ENCODE peak calls at places on chromosome 4, in six cellular contexts. One of them, this sample, is unnamed.

GRCh38 chr4:176587920-176588319 is 204.8 kb downstream of the VEGFC start:
- DNase-seq in AG09309: peak
- DNase-seq in activated T-helper 1 cell treated with anti-CD3 and anti-CD28 coated beads, Interleukin-12 subunit alpha, Interleukin-12 subunit beta, Interleukin-2, Interleukin-4 antibody, amounts not matched to agents 30 ng/mL and 10 ng/mL and 1 ng/mL, durations not matched to agents 14 hours and 24 hours and 36 hours: no peak
- DNase-seq in HFF-Myc: no peak
- DNase-seq in adrenal gland: peak
- DNase-seq in cardiac fibroblast: peak
- DNase-seq in this sample: peak

GRCh38 chr4:138901177-138901576 is 114.4 kb upstream of the NOCT start:
- DNase-seq in adrenal gland: no peak
- DNase-seq in cardiac fibroblast: no peak
- DNase-seq in HFF-Myc: no peak
- DNase-seq in activated T-helper 1 cell treated with anti-CD3 and anti-CD28 coated beads, Interleukin-12 subunit alpha, Interleukin-12 subunit beta, Interleukin-2, Interleukin-4 antibody, amounts not matched to agents 30 ng/mL and 10 ng/mL and 1 ng/mL, durations not matched to agents 14 hours and 24 hours and 36 hours: no peak
- DNase-seq in AG09309: no peak
- DNase-seq in this sample: no peak

GRCh38 chr4:8737601-8738279 is 133.9 kb downstream of the HMX1 start:
- DNase-seq in adrenal gland: no peak
- DNase-seq in AG09309: no peak
- DNase-seq in HFF-Myc: no peak
- DNase-seq in cardiac fibroblast: no peak
- DNase-seq in activated T-helper 1 cell treated with anti-CD3 and anti-CD28 coated beads, Interleukin-12 subunit alpha, Interleukin-12 subunit beta, Interleukin-2, Interleukin-4 antibody, amounts not matched to agents 30 ng/mL and 10 ng/mL and 1 ng/mL, durations not matched to agents 14 hours and 24 hours and 36 hours: no peak
- DNase-seq in this sample: no peak

GRCh38 chr4:1583051-1583785 is 100.9 kb downstream of the FAM53A start:
- DNase-seq in cardiac fibroblast: no peak
- DNase-seq in adrenal gland: no peak
- DNase-seq in AG09309: no peak
- DNase-seq in activated T-helper 1 cell treated with anti-CD3 and anti-CD28 coated beads, Interleukin-12 subunit alpha, Interleukin-12 subunit beta, Interleukin-2, Interleukin-4 antibody, amounts not matched to agents 30 ng/mL and 10 ng/mL and 1 ng/mL, durations not matched to agents 14 hours and 24 hours and 36 hours: no peak
- DNase-seq in HFF-Myc: no peak
- DNase-seq in this sample: no peak

GRCh38 chr4:95362906-95363578 is 185.7 kb downstream of the UNC5C start:
- DNase-seq in adrenal gland: no peak
- DNase-seq in AG09309: no peak
- DNase-seq in cardiac fibroblast: peak
- DNase-seq in HFF-Myc: peak
- DNase-seq in activated T-helper 1 cell treated with anti-CD3 and anti-CD28 coated beads, Interleukin-12 subunit alpha, Interleukin-12 subunit beta, Interleukin-2, Interleukin-4 antibody, amounts not matched to agents 30 ng/mL and 10 ng/mL and 1 ng/mL, durations not matched to agents 14 hours and 24 hours and 36 hours: no peak
- DNase-seq in this sample: no peak

GRCh38 chr4:148054275-148054674 is 322.4 kb downstream of the ARHGAP10 start:
- DNase-seq in activated T-helper 1 cell treated with anti-CD3 and anti-CD28 coated beads, Interleukin-12 subunit alpha, Interleukin-12 subunit beta, Interleukin-2, Interleukin-4 antibody, amounts not matched to agents 30 ng/mL and 10 ng/mL and 1 ng/mL, durations not matched to agents 14 hours and 24 hours and 36 hours: no peak
- DNase-seq in cardiac fibroblast: no peak
- DNase-seq in AG09309: no peak
- DNase-seq in HFF-Myc: peak
- DNase-seq in adrenal gland: no peak
- DNase-seq in this sample: no peak

GRCh38 chr4:30460818-30461217 is 259.4 kb upstream of the PCDH7 start:
- DNase-seq in cardiac fibroblast: no peak
- DNase-seq in activated T-helper 1 cell treated with anti-CD3 and anti-CD28 coated beads, Interleukin-12 subunit alpha, Interleukin-12 subunit beta, Interleukin-2, Interleukin-4 antibody, amounts not matched to agents 30 ng/mL and 10 ng/mL and 1 ng/mL, durations not matched to agents 14 hours and 24 hours and 36 hours: no peak
- DNase-seq in adrenal gland: no peak
- DNase-seq in HFF-Myc: no peak
- DNase-seq in AG09309: no peak
- DNase-seq in this sample: no peak

GRCh38 chr4:123952530-123953274 is 556.1 kb downstream of the SPRY1 start:
- DNase-seq in adrenal gland: no peak
- DNase-seq in cardiac fibroblast: peak
- DNase-seq in HFF-Myc: no peak
- DNase-seq in AG09309: no peak
- DNase-seq in activated T-helper 1 cell treated with anti-CD3 and anti-CD28 coated beads, Interleukin-12 subunit alpha, Interleukin-12 subunit beta, Interleukin-2, Interleukin-4 antibody, amounts not matched to agents 30 ng/mL and 10 ng/mL and 1 ng/mL, durations not matched to agents 14 hours and 24 hours and 36 hours: no peak
- DNase-seq in this sample: no peak

GRCh38 chr4:94690851-94691254 is 66.9 kb upstream of the BMPR1B start:
- DNase-seq in adrenal gland: no peak
- DNase-seq in activated T-helper 1 cell treated with anti-CD3 and anti-CD28 coated beads, Interleukin-12 subunit alpha, Interleukin-12 subunit beta, Interleukin-2, Interleukin-4 antibody, amounts not matched to agents 30 ng/mL and 10 ng/mL and 1 ng/mL, durations not matched to agents 14 hours and 24 hours and 36 hours: no peak
- DNase-seq in cardiac fibroblast: peak
- DNase-seq in AG09309: peak
- DNase-seq in HFF-Myc: no peak
- DNase-seq in this sample: no peak

GRCh38 chr4:100022792-100023222 is 72.7 kb upstream of the H2AZ1 start:
- DNase-seq in adrenal gland: no peak
- DNase-seq in HFF-Myc: no peak
- DNase-seq in cardiac fibroblast: peak
- DNase-seq in activated T-helper 1 cell treated with anti-CD3 and anti-CD28 coated beads, Interleukin-12 subunit alpha, Interleukin-12 subunit beta, Interleukin-2, Interleukin-4 antibody, amounts not matched to agents 30 ng/mL and 10 ng/mL and 1 ng/mL, durations not matched to agents 14 hours and 24 hours and 36 hours: no peak
- DNase-seq in AG09309: no peak
- DNase-seq in this sample: no peak

GRCh38 chr4:10011277-10011676 is 10.0 kb downstream of the SLC2A9 start:
- DNase-seq in AG09309: no peak
- DNase-seq in adrenal gland: no peak
- DNase-seq in cardiac fibroblast: no peak
- DNase-seq in activated T-helper 1 cell treated with anti-CD3 and anti-CD28 coated beads, Interleukin-12 subunit alpha, Interleukin-12 subunit beta, Interleukin-2, Interleukin-4 antibody, amounts not matched to agents 30 ng/mL and 10 ng/mL and 1 ng/mL, durations not matched to agents 14 hours and 24 hours and 36 hours: no peak
- DNase-seq in HFF-Myc: no peak
- DNase-seq in this sample: no peak

GRCh38 chr4:2007804-2008670 is 737 bp downstream of the NELFA start:
- DNase-seq in cardiac fibroblast: peak
- DNase-seq in activated T-helper 1 cell treated with anti-CD3 and anti-CD28 coated beads, Interleukin-12 subunit alpha, Interleukin-12 subunit beta, Interleukin-2, Interleukin-4 antibody, amounts not matched to agents 30 ng/mL and 10 ng/mL and 1 ng/mL, durations not matched to agents 14 hours and 24 hours and 36 hours: no peak
- DNase-seq in HFF-Myc: no peak
- DNase-seq in adrenal gland: peak
- DNase-seq in AG09309: no peak
- DNase-seq in this sample: no peak